ENCODE peak calls at places on chromosomes 1 and 21, in ten cellular contexts. L is psoas muscle, W is astrocyte of the spinal cord, K is hepatocyte, O is choroid plexus epithelial cell, E is fibroblast of mammary gland, S is astrocyte, H is RWPE1, G is esophagus squamous epithelium, P is thoracic aorta. F is an unnamed sample.
A peak's percentile ranks its signal among the peaks of the same experiment; 100 is the strongest.

GRCh38 chr1:19577001-19577400 is 67.1 kb upstream of the NBL1 start:
- DNase-seq in L (no peak), W (peak; percentile 13), K (no peak), O (no peak), E (peak; percentile 88), S (no peak), H (no peak), G (no peak), P (no peak), F (no peak)

GRCh38 chr1:31750858-31751638 is 13.1 kb downstream of the ADGRB2 start:
- DNase-seq in L (no peak), W (peak; percentile 66), K (no peak), O (peak; percentile 63), E (peak; percentile 78), S (peak; percentile 83), H (no peak), G (no peak), P (no peak), F (no peak)

GRCh38 chr1:11158720-11159321 is 30.3 kb upstream of the ANGPTL7 start:
- DNase-seq in L (no peak), W (peak; percentile 92), K (peak; percentile 44), O (peak; percentile 96), E (peak; percentile 95), S (peak; percentile 95), H (peak; percentile 85), G (no peak), P (no peak), F (peak; percentile 85)

GRCh38 chr1:229270547-229271447 is at the start of gene RAB4A:
- DNase-seq in L (peak; percentile 90), W (peak; percentile 87), K (peak; percentile 95), O (peak; percentile 91), E (peak; percentile 79), S (peak; percentile 64), H (peak; percentile 82), G (peak; percentile 17), P (peak; percentile 32), F (peak; percentile 96)

GRCh38 chr1:14757260-14757625 is 158.8 kb downstream of the KAZN start:
- DNase-seq in L (no peak), W (no peak), K (no peak), O (no peak), E (no peak), S (no peak), H (no peak), G (no peak), P (no peak), F (no peak)

GRCh38 chr1:87131809-87132663 is 196.6 kb upstream of the LMO4 start:
- DNase-seq in L (peak; percentile 75), W (peak; percentile 79), K (peak; percentile 89), O (peak; percentile 84), E (peak; percentile 74), S (peak; percentile 52), H (peak; percentile 79), G (no peak), P (no peak), F (peak; percentile 72)

GRCh38 chr1:43232071-43232470 is 37.7 kb upstream of the TMEM125 start:
- DNase-seq in L (no peak), W (peak; percentile 72), K (peak; percentile 43), O (peak; percentile 82), E (peak; percentile 78), S (peak; percentile 70), H (peak; percentile 56), G (no peak), P (no peak), F (peak; percentile 64)

GRCh38 chr1:95371666-95372320 is 137.8 kb downstream of the RWDD3 start:
- DNase-seq in L (no peak), W (no peak), K (no peak), O (no peak), E (no peak), S (no peak), H (no peak), G (no peak), P (no peak), F (no peak)

GRCh38 chr1:68276448-68276847 is 44.1 kb upstream of the WLS start:
- DNase-seq in L (no peak), W (no peak), K (no peak), O (no peak), E (no peak), S (no peak), H (no peak), G (no peak), P (no peak), F (no peak)

GRCh38 chr21:41289431-41289830 is 27.2 kb upstream of the FAM3B start:
- DNase-seq in L (no peak), W (no peak), K (peak; percentile 29), O (peak; percentile 13), E (peak; percentile 18), S (no peak), H (no peak), G (no peak), P (no peak), F (no peak)
- TF ChIP-seq CTCF in L (no peak), W (no peak), K (no peak), O (no peak), E (peak; percentile 3), S (no peak), H (no peak), G (no peak), P (no peak), F (no peak)

GRCh38 chr1:119674835-119675289 is 26.8 kb upstream of the ZNF697 start:
- DNase-seq in L (peak; percentile 45), W (peak; percentile 22), K (no peak), O (peak; percentile 94), E (peak; percentile 57), S (peak; percentile 74), H (peak; percentile 90), G (no peak), P (no peak), F (peak; percentile 77)
- TF ChIP-seq CTCF in L (no peak), W (no peak), K (no peak), O (peak; percentile 80), E (no peak), S (no peak), H (peak; percentile 92), G (no peak), P (no peak), F (no peak)

DNA sequence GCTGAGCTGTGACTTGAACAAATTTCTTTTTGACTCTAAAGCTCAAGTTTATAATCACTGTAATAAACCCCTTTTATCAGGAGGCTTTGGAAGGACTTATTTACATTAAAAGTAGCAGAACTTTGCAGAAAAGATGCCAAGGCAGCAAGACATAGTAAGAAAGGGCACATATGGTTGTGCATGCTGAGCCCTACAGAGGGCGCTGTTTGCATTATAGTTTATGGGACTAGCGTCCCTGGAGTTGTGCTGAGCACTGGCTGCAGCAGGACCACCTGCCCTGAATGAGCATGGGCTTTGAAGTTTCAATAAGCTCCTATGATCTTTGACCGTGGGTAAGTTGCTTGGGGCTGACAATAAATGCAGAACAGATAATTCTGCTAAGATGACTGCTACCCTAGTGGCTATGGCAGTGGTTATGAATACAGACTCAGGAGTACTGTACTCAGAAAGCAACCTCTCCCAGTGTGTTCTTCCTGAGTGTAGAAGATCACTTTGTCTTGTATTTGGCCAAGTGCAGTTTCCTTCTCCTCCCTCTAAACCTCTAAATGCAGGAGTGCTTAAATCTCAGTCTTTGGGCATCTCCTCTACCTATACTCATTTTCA is 45.4 kb upstream of the USP1 start:
- DNase-seq in L (no peak), W (no peak), K (peak; percentile 41), O (no peak), E (peak; percentile 11), S (no peak), H (no peak), G (no peak), P (no peak), F (peak; percentile 48)
- TF ChIP-seq CTCF in L (peak; percentile 14), W (peak; percentile 50), K (peak; percentile 56), O (peak; percentile 53), E (peak; percentile 53), S (peak; percentile 50), H (no peak), G (peak; percentile 25), P (no peak), F (peak; percentile 28)

GRCh38 chr1:180167721-180168467 is 13.2 kb downstream of the QSOX1 start:
- DNase-seq in L (peak; percentile 78), W (no peak), K (peak; percentile 86), O (peak; percentile 14), E (no peak), S (no peak), H (peak; percentile 93), G (no peak), P (no peak), F (peak; percentile 97)
- TF ChIP-seq CTCF in L (no peak), W (no peak), K (no peak), O (no peak), E (no peak), S (no peak), H (no peak), G (peak; percentile 9), P (no peak), F (peak; percentile 43)

DNA sequence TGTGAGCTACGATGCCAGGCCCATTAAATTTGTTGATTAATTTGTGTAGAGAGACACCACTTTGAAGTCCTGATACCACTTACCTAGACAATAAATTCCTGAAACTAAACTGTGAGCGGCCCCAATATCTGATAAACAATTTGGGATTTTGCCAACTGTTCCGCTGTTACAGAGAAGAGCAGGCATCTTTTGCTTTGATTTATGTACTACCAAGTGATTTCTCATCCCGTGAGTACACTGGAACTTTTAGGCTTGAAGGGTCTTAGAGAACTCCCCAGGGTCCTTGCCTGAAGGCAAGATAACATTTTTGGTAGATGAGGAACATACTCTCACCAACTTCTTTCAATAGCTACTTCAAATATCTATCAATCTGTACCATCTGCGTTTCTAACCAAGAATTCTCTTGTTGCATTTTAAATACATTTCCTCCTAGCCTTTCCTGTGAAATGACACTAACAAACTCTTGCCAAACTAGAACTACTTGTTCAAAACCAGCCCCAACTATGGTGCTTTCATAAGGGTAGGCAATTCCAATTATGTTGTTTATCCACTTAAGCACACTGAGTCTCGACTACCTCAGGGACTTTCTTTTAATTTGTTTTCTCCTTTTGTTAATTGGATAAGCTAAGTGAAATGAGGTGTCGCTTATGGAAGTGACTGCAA is 23.2 kb upstream of the SLC30A1 start:
- DNase-seq in L (no peak), W (no peak), K (no peak), O (no peak), E (no peak), S (no peak), H (no peak), G (no peak), P (no peak), F (no peak)
- TF ChIP-seq CTCF in L (no peak), W (no peak), K (no peak), O (no peak), E (no peak), S (no peak), H (no peak), G (no peak), P (no peak), F (no peak)